ENCODE peak calls at places on chromosomes 13 and 19, in ten cellular contexts. V is K562, U is PC-3, H is fibroblast of lung, W is PC-9, Q is IMR-90, E is H9, O is GM23248, J is HCT116, M is neural progenitor cell. Y is an unnamed sample. For H3K4me1 and H4K20me1, the result is how much of the 10 kb centered on the place peaks cover.

GRCh38 chr19:17779281-17779930 is 15.5 kb upstream of the B3GNT3 start:
- DNase-seq in V (peak), U (peak), H (peak), W (peak), Q (peak), E (peak), O (peak), J (peak), M (peak), Y (no peak)

GRCh38 chr13:111216166-111216960 is 101.3 kb downstream of the ARHGEF7 start:
- DNase-seq in V (peak), U (peak), H (peak), W (peak), Q (peak), E (peak), O (peak), J (no peak), M (peak), Y (peak)

GRCh38 chr19:8085606-8086464 is 33.3 kb downstream of the CCL25 start:
- DNase-seq in V (peak), U (peak), H (no peak), W (peak), Q (no peak), E (no peak), O (no peak), J (no peak), M (peak), Y (peak)

GRCh38 chr13:25371608-25372274 is at the start of gene ATP8A2:
- DNase-seq in V (peak), U (no peak), H (peak), W (no peak), Q (no peak), E (peak), O (peak), J (no peak), M (peak), Y (peak)

GRCh38 chr13:111005364-111005763 is 90.5 kb upstream of the ANKRD10 start:
- DNase-seq in V (no peak), U (peak), H (peak), W (peak), Q (peak), E (no peak), O (peak), J (peak), M (no peak), Y (no peak)

GRCh38 chr13:113095146-113096051 is 10.2 kb upstream of the F7 start:
- DNase-seq in V (no peak), U (no peak), H (no peak), W (no peak), Q (no peak), E (no peak), O (no peak), J (no peak), M (no peak), Y (no peak)

GRCh38 chr13:28324181-28324789 is 170.6 kb downstream of the FLT1 start:
- DNase-seq in V (peak), U (peak), H (peak), W (peak), Q (peak), E (peak), O (peak), J (peak), M (peak), Y (peak)

GRCh38 chr19:21688464-21688863 is 78.9 kb downstream of the ZNF100 start:
- DNase-seq in V (no peak), U (no peak), H (no peak), W (no peak), Q (no peak), E (no peak), O (no peak), J (no peak), M (no peak), Y (no peak)

GRCh38 chr19:37933965-37934364 is 27.0 kb downstream of the SIPA1L3 start:
- DNase-seq in V (no peak), U (no peak), H (peak), W (no peak), Q (peak), E (no peak), O (peak), J (no peak), M (no peak), Y (no peak)

GRCh38 chr13:47499358-47500150 is 501.5 kb downstream of the SUCLA2 start:
- DNase-seq in V (no peak), U (peak), H (peak), W (no peak), Q (peak), E (no peak), O (peak), J (no peak), M (no peak), Y (peak)

GRCh38 chr13:44573071-44573470 is 3.1 kb downstream of the TSC22D1 start:
- DNase-seq in V (no peak), U (no peak), H (peak), W (no peak), Q (no peak), E (peak), O (peak), J (no peak), M (peak), Y (no peak)

GRCh38 chr19:10290876-10291553 is 1.3 kb downstream of the ICAM5 start:
- DNase-seq in V (peak), U (peak), H (no peak), W (peak), Q (peak), E (peak), O (peak), J (peak), M (peak), Y (peak)

GRCh38 chr13:113539176-113539575 is 45.4 kb upstream of the TFDP1 start:
- DNase-seq in V (no peak), U (no peak), H (no peak), W (no peak), Q (no peak), E (peak), O (no peak), J (no peak), M (no peak), Y (no peak)

GRCh38 chr13:49315036-49315565 is 67.4 kb downstream of the CDADC1 start:
- DNase-seq in V (no peak), U (no peak), H (peak), W (no peak), Q (peak), E (no peak), O (peak), J (no peak), M (no peak), Y (no peak)

GRCh38 chr13:44311011-44311481 is 62.6 kb upstream of the SERP2 start:
- DNase-seq in V (no peak), U (peak), H (peak), W (peak), Q (peak), E (no peak), O (peak), J (no peak), M (no peak), Y (peak)

GRCh38 chr13:75421987-75422386 is 60.0 kb downstream of the TBC1D4 start:
- DNase-seq in V (no peak), U (no peak), H (no peak), W (no peak), Q (no peak), E (no peak), O (peak), J (no peak), M (no peak), Y (no peak)
- H3K4me1 ChIP-seq in V (under half), U (under half), H (under half), W (under half), Q (under half), E (under half), O (under half), J (under half), M (under half), Y (under half)

GRCh38 chr19:1290245-1290698 is 4.6 kb downstream of the EFNA2 start:
- DNase-seq in V (no peak), U (no peak), H (no peak), W (no peak), Q (no peak), E (no peak), O (no peak), J (no peak), M (no peak), Y (no peak)
- H4K20me1 ChIP-seq in V (under half), U (under half), H (under half), W (under half), Q (under half), E (under half), O (under half), J (under half), M (half or more), Y (under half)

GRCh38 chr13:98144501-98145350 is 1.8 kb downstream of the FARP1 start:
- DNase-seq in V (no peak), U (peak), H (peak), W (peak), Q (peak), E (peak), O (peak), J (peak), M (peak), Y (peak)
- H3K27ac ChIP-seq in V (no peak), U (peak), H (peak), W (no peak), Q (peak), E (no peak), O (peak), J (no peak), M (no peak), Y (peak)

GRCh38 chr13:99044764-99045163 is 66.9 kb upstream of the DOCK9 start:
- DNase-seq in V (no peak), U (no peak), H (no peak), W (no peak), Q (no peak), E (no peak), O (no peak), J (no peak), M (no peak), Y (no peak)

GRCh38 chr13:99045396-99045795 is 67.5 kb upstream of the DOCK9 start:
- DNase-seq in V (no peak), U (no peak), H (peak), W (no peak), Q (peak), E (no peak), O (no peak), J (no peak), M (no peak), Y (no peak)

GRCh38 chr13:99043700-99044300 is 65.9 kb upstream of the DOCK9 start:
- DNase-seq in V (no peak), U (peak), H (peak), W (no peak), Q (no peak), E (no peak), O (no peak), J (no peak), M (no peak), Y (no peak)

GRCh38 chr13:99042851-99043250 is 65.0 kb upstream of the DOCK9 start:
- DNase-seq in V (no peak), U (no peak), H (no peak), W (no peak), Q (no peak), E (no peak), O (no peak), J (no peak), M (no peak), Y (no peak)

DNA sequence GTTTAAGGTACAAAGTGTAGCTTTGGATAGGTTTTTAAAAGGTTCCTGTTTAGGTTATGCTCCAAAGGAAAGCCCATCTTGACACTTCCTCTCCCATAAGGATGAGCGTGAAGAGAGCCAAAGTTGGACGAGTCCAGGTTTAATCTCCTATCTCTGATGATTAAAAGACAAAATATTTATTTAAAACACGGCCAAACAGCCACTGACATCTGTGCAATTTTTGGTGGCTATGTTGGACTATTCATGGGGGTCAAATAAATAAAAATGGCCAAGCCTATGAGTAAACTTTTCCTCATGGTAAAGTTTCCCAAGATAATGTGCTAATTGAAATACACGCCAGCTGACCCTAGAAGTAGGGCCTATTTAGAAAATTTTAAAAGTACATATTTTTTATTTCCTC is 69.0 kb upstream of the DOCK9 start:
- DNase-seq in V (no peak), U (no peak), H (peak), W (no peak), Q (no peak), E (no peak), O (no peak), J (no peak), M (no peak), Y (no peak)
- H3K4me1 ChIP-seq in V (under half), U (half or more), H (under half), W (half or more), Q (under half), E (under half), O (under half), J (under half), M (under half), Y (under half)

DNA sequence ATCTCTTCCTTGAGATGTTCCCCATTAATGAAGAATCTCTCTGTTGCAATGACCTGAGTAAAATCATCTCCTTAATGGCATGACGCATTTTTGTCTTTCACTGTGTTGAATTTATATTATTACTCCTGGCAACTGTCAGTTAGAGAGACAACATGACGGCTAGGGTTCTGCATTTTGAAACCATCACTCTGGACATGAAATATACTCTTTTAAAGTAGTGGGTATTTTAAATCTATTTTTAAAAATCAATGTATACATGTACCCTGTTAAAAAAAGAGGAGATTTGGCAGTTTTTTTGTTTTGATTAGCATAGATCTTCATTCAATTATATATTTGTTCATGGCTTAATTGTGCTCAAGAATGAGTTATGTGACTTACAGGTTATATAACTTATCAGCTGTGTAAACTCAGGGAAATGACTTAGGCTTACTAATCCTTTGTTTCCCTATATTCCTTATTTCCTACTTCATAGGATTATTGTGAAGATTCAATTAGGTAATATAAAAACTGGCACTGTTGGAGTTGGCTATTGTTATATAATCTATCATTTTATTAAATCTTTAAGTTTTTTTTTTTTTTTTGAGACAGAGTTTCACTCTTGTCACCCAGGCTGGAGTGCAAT is 632.0 kb upstream of the SPRY2 start:
- DNase-seq in V (no peak), U (no peak), H (no peak), W (no peak), Q (no peak), E (no peak), O (no peak), J (no peak), M (no peak), Y (no peak)
- H4K20me1 ChIP-seq in V (under half), U (under half), H (under half), W (under half), Q (under half), E (under half), O (under half), J (under half), M (under half), Y (under half)